ENCODE peak calls at places on chromosomes 13 and 19, in nine cellular contexts. A is astrocyte, C is GM23338, G is HFF-Myc, P is dorsolateral prefrontal cortex, N is thoracic aorta, Y is heart right ventricle, R is BJ, W is WTC11. T is an unnamed sample.

GRCh38 chr13:66048888-66049287 is 1181.2 kb downstream of the PCDH9 start:
- DNase-seq in A (no peak), C (no peak), G (no peak), P (no peak), N (no peak), Y (no peak), R (no peak), W (no peak), T (no peak)

GRCh38 chr19:53894736-53895135 is 12.7 kb downstream of the PRKCG start:
- DNase-seq in A (no peak), C (no peak), G (no peak), P (no peak), N (no peak), Y (no peak), R (no peak), W (no peak), T (no peak)

GRCh38 chr13:33550885-33551284 is 265.3 kb upstream of the STARD13 start:
- DNase-seq in A (no peak), C (no peak), G (no peak), P (no peak), N (no peak), Y (no peak), R (no peak), W (no peak), T (no peak)

GRCh38 chr13:112702983-112703379 is 13.1 kb downstream of the ATP11A start:
- DNase-seq in A (no peak), C (no peak), G (no peak), P (no peak), N (no peak), Y (no peak), R (no peak), W (peak; percentile 9), T (no peak)

GRCh38 chr13:76600086-76600485 is 286.1 kb downstream of the KCTD12 start:
- DNase-seq in A (no peak), C (no peak), G (no peak), P (no peak), N (no peak), Y (no peak), R (no peak), W (no peak), T (no peak)

GRCh38 chr13:93875527-93875926 is 604.0 kb downstream of the DCT start:
- DNase-seq in A (peak; percentile 56), C (no peak), G (no peak), P (no peak), N (no peak), Y (no peak), R (no peak), W (no peak), T (no peak)

GRCh38 chr13:36919833-36920611 is at the start of gene SMAD9:
- DNase-seq in A (peak; percentile 41), C (peak; percentile 78), G (no peak), P (peak; percentile 71), N (peak; percentile 52), Y (peak; percentile 76), R (no peak), W (peak; percentile 62), T (peak; percentile 73)

GRCh38 chr13:112064222-112064621 is 2.7 kb upstream of the SOX1 start:
- DNase-seq in A (no peak), C (no peak), G (no peak), P (no peak), N (no peak), Y (no peak), R (no peak), W (no peak), T (no peak)

GRCh38 chr19:17751103-17751911 is at the start of gene FCHO1:
- DNase-seq in A (no peak), C (no peak), G (no peak), P (peak; percentile 38), N (no peak), Y (peak; percentile 42), R (no peak), W (no peak), T (peak; percentile 79)

GRCh38 chr13:21066946-21067345 is 5.6 kb upstream of the LATS2 start:
- DNase-seq in A (no peak), C (no peak), G (no peak), P (no peak), N (no peak), Y (no peak), R (no peak), W (no peak), T (no peak)

GRCh38 chr19:10523135-10523636 is 5.9 kb upstream of the S1PR5 start:
- DNase-seq in A (no peak), C (no peak), G (no peak), P (no peak), N (no peak), Y (no peak), R (no peak), W (no peak), T (no peak)

GRCh38 chr19:29841559-29842367 is 30.0 kb downstream of the CCNE1 start:
- DNase-seq in A (peak; percentile 23), C (peak; percentile 64), G (peak; percentile 35), P (peak; percentile 72), N (no peak), Y (no peak), R (no peak), W (no peak), T (no peak)

GRCh38 chr13:22102237-22102636 is 431.4 kb downstream of the FGF9 start:
- DNase-seq in A (no peak), C (no peak), G (no peak), P (no peak), N (no peak), Y (no peak), R (no peak), W (no peak), T (no peak)
- TF ChIP-seq CTCF in A (no peak), C (no peak), G (no peak), P (no peak), N (no peak), Y (no peak), R (no peak), W (no peak), T (no peak)

GRCh38 chr19:37990362-37990761 is 83.4 kb downstream of the SIPA1L3 start:
- DNase-seq in A (no peak), C (peak; percentile 46), G (no peak), P (no peak), N (no peak), Y (no peak), R (no peak), W (peak; percentile 36), T (no peak)
- TF ChIP-seq CTCF in A (no peak), C (peak; percentile 31), G (no peak), P (no peak), N (no peak), Y (no peak), R (no peak), W (no peak), T (no peak)

DNA sequence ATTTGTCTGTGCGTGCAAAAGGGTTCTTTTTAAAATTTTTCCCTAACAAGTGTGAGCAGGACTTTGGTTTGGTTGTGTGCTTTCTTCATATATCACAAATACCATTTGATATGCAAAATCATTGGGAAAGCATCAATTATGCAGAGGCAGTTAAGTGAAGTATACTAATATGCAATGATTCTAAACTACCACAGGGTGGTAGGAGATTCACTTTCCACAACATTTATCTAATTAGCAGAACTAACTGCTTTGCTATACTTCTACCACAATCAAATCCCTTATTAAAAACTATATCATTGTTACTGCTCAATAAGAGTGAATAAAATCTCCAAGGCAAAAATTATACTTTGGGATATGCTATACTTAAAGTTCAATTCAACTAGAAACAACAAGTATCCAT is 2738.9 kb upstream of the PCDH20 start:
- DNase-seq in A (peak; percentile 6), C (peak; percentile 16), G (peak; percentile 1), P (no peak), N (no peak), Y (no peak), R (peak; percentile 11), W (no peak), T (no peak)
- TF ChIP-seq CTCF in A (no peak), C (peak; percentile 34), G (no peak), P (no peak), N (no peak), Y (peak; percentile 17), R (peak; percentile 37), W (no peak), T (no peak)

GRCh38 chr19:48992571-48993174 is 436 bp downstream of the GYS1 start:
- DNase-seq in A (no peak), C (peak; percentile 51), G (no peak), P (no peak), N (no peak), Y (no peak), R (no peak), W (no peak), T (no peak)
- TF ChIP-seq CTCF in A (no peak), C (no peak), G (no peak), P (no peak), N (no peak), Y (no peak), R (no peak), W (no peak), T (no peak)

DNA sequence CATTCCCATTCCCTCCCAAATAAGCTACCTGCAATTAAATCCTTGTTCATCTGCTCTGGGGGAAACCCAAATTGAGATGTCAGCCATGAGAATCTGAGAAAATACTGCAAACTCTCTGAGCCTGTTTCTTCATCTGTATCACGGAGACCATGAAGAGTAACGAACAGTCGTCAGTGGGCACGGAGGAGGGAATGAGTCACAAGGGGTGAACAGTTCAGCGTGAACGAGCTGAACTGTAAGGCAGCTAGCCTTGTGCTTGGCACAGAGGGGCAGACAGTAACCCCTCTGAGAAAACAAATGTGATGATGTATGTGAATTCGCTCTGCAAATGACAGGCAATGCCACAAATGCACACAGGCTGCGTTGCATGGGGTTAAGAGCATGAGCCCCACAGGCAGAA is 288.7 kb downstream of the FOXO1 start:
- DNase-seq in A (peak; percentile 75), C (no peak), G (no peak), P (no peak), N (no peak), Y (no peak), R (no peak), W (no peak), T (no peak)
- TF ChIP-seq CTCF in A (no peak), C (no peak), G (no peak), P (no peak), N (no peak), Y (no peak), R (no peak), W (no peak), T (no peak)

T was measured in GM20000.